ENCODE peak calls at places on chromosomes 4 and X, in four cellular contexts. G is KBM-7; P is activated CD4-positive, alpha-beta T cell treated with anti-CD3 and anti-CD28 coated beads, Interleukin-2, amount 10 ng/mL, durations not matched to agents 7 days and 5 days; F is glomerular endothelial cell. B is an unnamed sample.

GRCh38 chrX:70134116-70134477 is 850 bp downstream of the IGBP1 start:
- DNase-seq in P (no peak), G (no peak), F (no peak), B (no peak)

GRCh38 chrX:14777484-14777883 is 95.4 kb downstream of the FANCB start:
- DNase-seq in P (no peak), F (no peak), G (no peak), B (no peak)

GRCh38 chrX:20515841-20516461 is 249.2 kb upstream of the RPS6KA3 start:
- DNase-seq in P (peak), G (peak), F (no peak), B (peak)

GRCh38 chr4:3821580-3822229 is 55.5 kb downstream of the ADRA2C start:
- DNase-seq in G (no peak), F (no peak), P (no peak), B (no peak)

GRCh38 chr4:32847466-32847865 is 2127.3 kb downstream of the PCDH7 start:
- DNase-seq in F (no peak), G (no peak), P (no peak), B (no peak)

GRCh38 chr4:24322517-24322916 is 261.8 kb downstream of the DHX15 start:
- DNase-seq in P (no peak), F (no peak), G (no peak), B (no peak)

GRCh38 chr4:109939153-109939552 is 26.5 kb downstream of the EGF start:
- DNase-seq in P (no peak), F (no peak), G (no peak), B (no peak)

GRCh38 chrX:136768469-136769084 is 12.2 kb downstream of the ARHGEF6 start:
- DNase-seq in F (no peak), P (peak), G (peak), B (no peak)

GRCh38 chrX:137198040-137198439 is 164.2 kb upstream of the GPR101 start:
- DNase-seq in F (no peak), P (no peak), G (no peak), B (no peak)

GRCh38 chr4:154332681-154333421 is 158.7 kb downstream of the DCHS2 start:
- DNase-seq in P (peak), G (no peak), F (no peak), B (no peak)

GRCh38 chr4:138367942-138368341 is 125.8 kb upstream of the SLC7A11 start:
- DNase-seq in P (no peak), G (no peak), F (no peak), B (no peak)

GRCh38 chr4:161254375-161254774 is 909.4 kb downstream of the FSTL5 start:
- DNase-seq in G (no peak), P (no peak), F (no peak), B (no peak)

GRCh38 chrX:48496660-48497059 is 12.1 kb upstream of the PORCN start:
- DNase-seq in F (no peak), P (no peak), G (no peak), B (no peak)

GRCh38 chrX:152637649-152638442 is at the start of gene GABRQ:
- DNase-seq in G (peak), P (no peak), F (no peak), B (no peak)

GRCh38 chrX:22987452-22987851 is 12.3 kb upstream of the DDX53 start:
- DNase-seq in G (no peak), F (no peak), P (no peak), B (no peak)

GRCh38 chr4:173398251-173398650 is 665 bp downstream of the SCRG1 start:
- DNase-seq in G (no peak), P (no peak), F (no peak), B (no peak)

GRCh38 chr4:84814100-84814750 is 152.3 kb downstream of the WDFY3 start:
- DNase-seq in G (no peak), P (no peak), F (peak), B (peak)

GRCh38 chr4:151667025-151667424 is 93.8 kb downstream of the GATB start:
- DNase-seq in F (no peak), G (no peak), P (no peak), B (no peak)

GRCh38 chr4:48546336-48546735 is 56.3 kb downstream of the ZAR1 start:
- DNase-seq in F (no peak), P (peak), G (peak), B (no peak)

GRCh38 chr4:185343726-185344581 is 51.8 kb downstream of the LRP2BP start:
- DNase-seq in P (no peak), G (peak), F (no peak), B (no peak)

GRCh38 chr4:98641393-98641792 is 17.0 kb downstream of the TSPAN5 start:
- DNase-seq in G (no peak), P (no peak), F (no peak), B (no peak)

GRCh38 chr4:139301821-139302611 is at the start of gene NDUFC1:
- DNase-seq in G (peak), F (no peak), P (peak), B (no peak)

GRCh38 chr4:155388162-155388561 is 11.4 kb upstream of the MAP9 start:
- DNase-seq in P (no peak), G (no peak), F (no peak), B (no peak)

GRCh38 chrX:39508300-39508692 is 589.5 kb downstream of the BCOR start:
- DNase-seq in P (no peak), G (no peak), F (no peak), B (no peak)

GRCh38 chr4:101071241-101071640 is 276.1 kb downstream of the PPP3CA start:
- DNase-seq in G (no peak), F (no peak), P (no peak), B (no peak)

B was measured in pulmonary artery endothelial cell.